ENCODE peak calls at places on chromosome 6, in five cellular contexts. C, Z, V, K and X are unnamed samples.

GRCh38 chr6:107590378-107590777 is 100.5 kb downstream of the SOBP start:
- DNase-seq in K (no peak), C (no peak), Z (no peak), V (no peak), X (no peak)

GRCh38 chr6:70371454-70372105 is 41.7 kb upstream of the FAM135A start:
- DNase-seq in C (peak; percentile 80), Z (peak; percentile 52), V (peak; percentile 27), K (no peak), X (peak; percentile 84)

GRCh38 chr6:150448221-150448620 is 79.4 kb downstream of the IYD start:
- DNase-seq in C (no peak), V (no peak), Z (no peak), K (no peak), X (no peak)

GRCh38 chr6:3157151-3157933 is at the start of gene TUBB2A:
- DNase-seq in K (peak; percentile 91), V (no peak), Z (peak; percentile 41), C (peak; percentile 77), X (peak; percentile 77)

GRCh38 chr6:56374841-56375369 is 127.5 kb upstream of the COL21A1 start:
- DNase-seq in C (no peak), Z (no peak), V (peak; percentile 42), K (no peak), X (peak; percentile 91)

GRCh38 chr6:26594730-26595632 is 1.8 kb upstream of the ABT1 start:
- DNase-seq in C (peak; percentile 23), V (no peak), K (no peak), Z (no peak), X (peak; percentile 68)

GRCh38 chr6:105318660-105319059 is 84.2 kb downstream of the PREP start:
- DNase-seq in K (no peak), V (no peak), C (no peak), Z (no peak), X (peak; percentile 20)

GRCh38 chr6:109455161-109455501 is 441 bp downstream of the MICAL1 start:
- DNase-seq in C (no peak), V (no peak), K (peak; percentile 38), Z (no peak), X (no peak)

GRCh38 chr6:129750390-129750789 is 40.4 kb upstream of the ARHGAP18 start:
- DNase-seq in C (no peak), K (no peak), V (no peak), Z (no peak), X (peak; percentile 58)